ENCODE peak calls at places on chromosome X, in four cellular contexts. W is fibroblast of the aortic adventitia; X is Peyer's patch; D is activated CD4-positive, alpha-beta T cell treated with anti-CD3 and anti-CD28 coated beads, Interleukin-2, amount 10 ng/mL, durations not matched to agents 7 days and 5 days. C is an unnamed sample.
A peak's percentile ranks its signal among the peaks of the same experiment; 100 is the strongest.

GRCh38 chrX:132489256-132490085 is 633 bp upstream of the MBNL3 start:
- DNase-seq in W (peak; percentile 16), X (peak; percentile 49), D (peak; percentile 61), C (peak; percentile 89)

GRCh38 chrX:136759968-136760367 is 20.8 kb downstream of the ARHGEF6 start:
- DNase-seq in W (no peak), X (no peak), D (no peak), C (no peak)

GRCh38 chrX:42944381-42944998 is 166.5 kb upstream of the PPP1R2C start:
- DNase-seq in W (no peak), X (no peak), D (peak; percentile 12), C (no peak)

GRCh38 chrX:16445166-16445752 is 204.7 kb upstream of the S100G start:
- DNase-seq in W (peak; percentile 33), X (no peak), D (peak; percentile 46), C (peak; percentile 26)

GRCh38 chrX:57595381-57595811 is 3.6 kb downstream of the ZXDB start:
- DNase-seq in W (peak; percentile 91), X (no peak), D (no peak), C (no peak)

GRCh38 chrX:35380808-35381700 is 417.1 kb upstream of the MAGEB16 start:
- DNase-seq in W (peak; percentile 1), X (no peak), D (no peak), C (peak; percentile 4)

GRCh38 chrX:41293269-41293668 is 40.7 kb upstream of the DDX3X start:
- DNase-seq in W (no peak), X (no peak), D (peak; percentile 13), C (no peak)

GRCh38 chrX:15405846-15406245 is 21.6 kb upstream of the VEGFD start:
- DNase-seq in W (peak; percentile 50), X (no peak), D (no peak), C (no peak)

GRCh38 chrX:147884958-147885357 is 26.8 kb upstream of the FMR1 start:
- DNase-seq in W (no peak), X (no peak), D (no peak), C (no peak)

GRCh38 chrX:72107320-72107719 is 24.4 kb downstream of the RTL5 start:
- DNase-seq in W (peak; percentile 27), X (no peak), D (no peak), C (no peak)

GRCh38 chrX:25052798-25053534 is 37.2 kb upstream of the ARX start:
- DNase-seq in W (no peak), X (no peak), D (no peak), C (no peak)